ENCODE peak calls at places on chromosome 10, in eight cellular contexts. One of them, this sample, is unnamed. For H3K4me1, the result is how much of the 10 kb centered on the place peaks cover.

GRCh38 chr10:90718185-90718584 is 139.7 kb downstream of the HTR7 start:
- DNase-seq in heart right ventricle: no peak
- DNase-seq in CD8-positive, alpha-beta T cell: no peak
- DNase-seq in uterus: no peak
- DNase-seq in GM23248: peak
- DNase-seq in astrocyte: no peak
- DNase-seq in transverse colon: no peak
- DNase-seq in adipocyte: peak
- DNase-seq in this sample: no peak

GRCh38 chr10:31121797-31122586 is 90.3 kb upstream of the ZNF438 start:
- DNase-seq in heart right ventricle: no peak
- DNase-seq in CD8-positive, alpha-beta T cell: no peak
- DNase-seq in uterus: no peak
- DNase-seq in GM23248: peak
- DNase-seq in astrocyte: peak
- DNase-seq in transverse colon: no peak
- DNase-seq in adipocyte: peak
- DNase-seq in this sample: no peak

GRCh38 chr10:110069502-110069982 is 61.8 kb downstream of the ADD3 start:
- DNase-seq in heart right ventricle: no peak
- DNase-seq in CD8-positive, alpha-beta T cell: no peak
- DNase-seq in uterus: no peak
- DNase-seq in GM23248: no peak
- DNase-seq in astrocyte: peak
- DNase-seq in transverse colon: no peak
- DNase-seq in adipocyte: peak
- DNase-seq in this sample: no peak

GRCh38 chr10:11685787-11686218 is 56.4 kb upstream of the ECHDC3 start:
- DNase-seq in heart right ventricle: peak
- DNase-seq in CD8-positive, alpha-beta T cell: peak
- DNase-seq in uterus: peak
- DNase-seq in GM23248: peak
- DNase-seq in astrocyte: peak
- DNase-seq in transverse colon: peak
- DNase-seq in adipocyte: peak
- DNase-seq in this sample: peak

GRCh38 chr10:124916098-124916584 is 25.8 kb upstream of the ZRANB1 start:
- DNase-seq in heart right ventricle: no peak
- DNase-seq in CD8-positive, alpha-beta T cell: no peak
- DNase-seq in uterus: no peak
- DNase-seq in GM23248: peak
- DNase-seq in astrocyte: no peak
- DNase-seq in transverse colon: no peak
- DNase-seq in adipocyte: peak
- DNase-seq in this sample: no peak

GRCh38 chr10:59432207-59432900 is 70.0 kb upstream of the FAM13C start:
- DNase-seq in heart right ventricle: no peak
- DNase-seq in CD8-positive, alpha-beta T cell: no peak
- DNase-seq in uterus: no peak
- DNase-seq in GM23248: peak
- DNase-seq in astrocyte: peak
- DNase-seq in transverse colon: no peak
- DNase-seq in adipocyte: no peak
- DNase-seq in this sample: no peak

GRCh38 chr10:97332586-97333350 is 1.8 kb downstream of the FRAT2 start:
- DNase-seq in heart right ventricle: peak
- DNase-seq in CD8-positive, alpha-beta T cell: no peak
- DNase-seq in uterus: peak
- DNase-seq in GM23248: peak
- DNase-seq in astrocyte: peak
- DNase-seq in transverse colon: peak
- DNase-seq in adipocyte: peak
- DNase-seq in this sample: no peak

GRCh38 chr10:97466755-97467154 is 20.8 kb downstream of the ZDHHC16 start:
- DNase-seq in heart right ventricle: no peak
- DNase-seq in CD8-positive, alpha-beta T cell: no peak
- DNase-seq in uterus: no peak
- DNase-seq in GM23248: no peak
- DNase-seq in astrocyte: peak
- DNase-seq in transverse colon: no peak
- DNase-seq in adipocyte: no peak
- DNase-seq in this sample: no peak

GRCh38 chr10:1044146-1044545 is 4.8 kb downstream of the IDI1 start:
- DNase-seq in heart right ventricle: no peak
- DNase-seq in CD8-positive, alpha-beta T cell: no peak
- DNase-seq in uterus: no peak
- DNase-seq in GM23248: no peak
- DNase-seq in astrocyte: no peak
- DNase-seq in transverse colon: no peak
- DNase-seq in adipocyte: no peak
- DNase-seq in this sample: no peak
- H3K4me3 ChIP-seq in heart right ventricle: no peak
- H3K4me3 ChIP-seq in CD8-positive, alpha-beta T cell: peak
- H3K4me3 ChIP-seq in uterus: no peak
- H3K4me3 ChIP-seq in GM23248: no peak
- H3K4me3 ChIP-seq in astrocyte: no peak
- H3K4me3 ChIP-seq in transverse colon: no peak
- H3K4me3 ChIP-seq in adipocyte: peak
- H3K4me3 ChIP-seq in this sample: peak

DNA sequence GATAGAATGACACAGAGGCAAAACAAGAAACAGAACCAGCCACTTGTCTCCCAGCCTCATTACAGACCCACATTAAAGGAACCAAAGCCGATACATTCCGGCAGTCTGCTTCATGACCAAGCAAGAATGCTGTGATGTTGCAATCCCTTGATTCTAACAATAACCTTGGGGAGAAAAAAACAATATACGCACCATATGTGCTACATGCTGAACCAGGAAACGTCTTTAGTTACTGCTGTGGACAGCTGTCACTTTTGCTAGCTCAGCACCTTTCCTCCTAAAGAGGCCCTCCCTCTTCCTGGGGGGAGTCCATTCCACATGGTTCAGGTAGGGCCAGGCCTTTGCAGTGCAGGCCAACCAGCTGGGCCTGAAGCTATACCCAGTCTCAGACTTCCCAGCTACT is 79.1 kb downstream of the PRTFDC1 start:
- DNase-seq in heart right ventricle: no peak
- DNase-seq in CD8-positive, alpha-beta T cell: no peak
- DNase-seq in uterus: peak
- DNase-seq in GM23248: peak
- DNase-seq in astrocyte: peak
- DNase-seq in transverse colon: no peak
- DNase-seq in adipocyte: peak
- DNase-seq in this sample: no peak
- H3K4me1 ChIP-seq in heart right ventricle: under half
- H3K4me1 ChIP-seq in CD8-positive, alpha-beta T cell: under half
- H3K4me1 ChIP-seq in uterus: under half
- H3K4me1 ChIP-seq in GM23248: under half
- H3K4me1 ChIP-seq in astrocyte: under half
- H3K4me1 ChIP-seq in transverse colon: under half
- H3K4me1 ChIP-seq in adipocyte: under half
- H3K4me1 ChIP-seq in this sample: under half

DNA sequence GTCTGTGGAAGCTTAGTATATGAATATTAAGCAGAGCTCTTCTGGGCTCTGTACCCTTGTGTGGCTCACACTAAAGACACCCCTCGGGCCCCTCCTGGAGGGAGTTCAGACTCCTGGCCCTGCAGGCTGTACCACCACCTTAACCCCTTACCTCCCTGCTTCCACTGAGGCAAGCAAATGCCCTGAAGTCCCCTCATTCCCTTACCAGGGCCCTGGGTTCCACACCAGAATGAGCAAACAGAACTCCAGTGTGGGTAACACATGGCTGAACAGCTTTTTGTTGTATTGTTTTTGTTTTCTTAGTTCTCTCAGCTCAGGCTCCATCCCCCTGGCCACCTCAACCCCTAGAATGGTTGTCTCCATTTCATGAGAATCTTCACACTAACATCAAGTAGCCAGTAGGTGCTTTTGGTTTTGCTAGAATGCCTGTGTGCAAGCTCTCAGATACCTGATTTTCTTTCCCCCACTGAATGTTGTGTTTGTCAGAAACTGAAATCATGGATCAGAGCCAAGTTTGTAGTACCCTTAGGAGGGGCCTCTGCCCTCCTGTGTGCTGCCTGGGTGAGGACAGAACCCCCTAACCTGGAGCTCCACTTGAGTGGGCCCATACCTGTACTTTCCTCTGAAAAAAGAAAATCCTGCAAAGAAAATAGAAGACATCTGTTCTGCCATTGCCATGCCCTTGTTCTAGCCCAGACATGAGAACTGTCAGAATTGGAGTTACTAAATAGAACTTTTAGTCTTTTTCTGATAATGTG is 2.8 kb upstream of the WAPL start:
- DNase-seq in heart right ventricle: no peak
- DNase-seq in CD8-positive, alpha-beta T cell: no peak
- DNase-seq in uterus: no peak
- DNase-seq in GM23248: no peak
- DNase-seq in astrocyte: no peak
- DNase-seq in transverse colon: no peak
- DNase-seq in adipocyte: no peak
- DNase-seq in this sample: no peak
- H3K4me3 ChIP-seq in heart right ventricle: no peak
- H3K4me3 ChIP-seq in CD8-positive, alpha-beta T cell: no peak
- H3K4me3 ChIP-seq in uterus: no peak
- H3K4me3 ChIP-seq in GM23248: no peak
- H3K4me3 ChIP-seq in astrocyte: no peak
- H3K4me3 ChIP-seq in transverse colon: no peak
- H3K4me3 ChIP-seq in adipocyte: no peak
- H3K4me3 ChIP-seq in this sample: no peak

DNA sequence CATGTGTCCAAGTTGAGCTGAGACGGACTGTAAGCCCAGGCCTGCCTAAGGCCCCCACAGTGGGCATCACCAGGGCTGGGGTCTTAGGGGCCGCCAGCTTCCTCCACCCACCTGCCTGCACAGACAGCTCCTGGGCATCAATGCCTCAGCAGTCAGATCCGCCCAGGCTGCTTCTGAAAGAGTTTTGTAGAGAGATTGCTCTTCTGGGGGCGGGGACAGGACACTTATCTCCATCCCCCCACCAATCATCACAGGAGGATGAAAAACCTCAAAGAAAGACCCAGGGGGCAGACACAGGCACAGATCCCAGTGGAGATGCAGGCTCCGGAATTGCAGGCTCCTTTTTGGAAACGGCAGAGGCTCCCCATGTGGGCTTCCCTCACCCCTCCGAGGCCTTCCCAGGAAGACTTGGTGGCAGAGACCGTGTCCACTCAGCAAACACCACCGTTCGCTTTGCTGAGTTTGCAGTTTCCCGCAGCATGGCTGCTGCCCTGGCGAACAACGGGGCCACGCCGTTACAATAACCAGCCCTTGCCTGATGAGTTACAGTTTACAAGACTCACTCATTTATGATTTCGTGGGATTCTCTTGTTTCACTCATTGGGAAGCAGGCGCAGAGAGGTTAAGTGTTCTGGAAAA is 96.4 kb downstream of the MKI67 start:
- DNase-seq in heart right ventricle: no peak
- DNase-seq in CD8-positive, alpha-beta T cell: no peak
- DNase-seq in uterus: no peak
- DNase-seq in GM23248: no peak
- DNase-seq in astrocyte: no peak
- DNase-seq in transverse colon: no peak
- DNase-seq in adipocyte: no peak
- DNase-seq in this sample: no peak
- H3K4me1 ChIP-seq in heart right ventricle: under half
- H3K4me1 ChIP-seq in CD8-positive, alpha-beta T cell: under half
- H3K4me1 ChIP-seq in uterus: under half
- H3K4me1 ChIP-seq in GM23248: under half
- H3K4me1 ChIP-seq in astrocyte: under half
- H3K4me1 ChIP-seq in transverse colon: under half
- H3K4me1 ChIP-seq in adipocyte: under half
- H3K4me1 ChIP-seq in this sample: under half

GRCh38 chr10:101223274-101224059 is 5.8 kb downstream of the LBX1 start:
- DNase-seq in heart right ventricle: no peak
- DNase-seq in CD8-positive, alpha-beta T cell: no peak
- DNase-seq in uterus: no peak
- DNase-seq in GM23248: peak
- DNase-seq in astrocyte: no peak
- DNase-seq in transverse colon: no peak
- DNase-seq in adipocyte: no peak
- DNase-seq in this sample: no peak
- H3K4me3 ChIP-seq in heart right ventricle: peak
- H3K4me3 ChIP-seq in CD8-positive, alpha-beta T cell: no peak
- H3K4me3 ChIP-seq in uterus: peak
- H3K4me3 ChIP-seq in GM23248: no peak
- H3K4me3 ChIP-seq in astrocyte: peak
- H3K4me3 ChIP-seq in transverse colon: no peak
- H3K4me3 ChIP-seq in adipocyte: peak
- H3K4me3 ChIP-seq in this sample: peak

DNA sequence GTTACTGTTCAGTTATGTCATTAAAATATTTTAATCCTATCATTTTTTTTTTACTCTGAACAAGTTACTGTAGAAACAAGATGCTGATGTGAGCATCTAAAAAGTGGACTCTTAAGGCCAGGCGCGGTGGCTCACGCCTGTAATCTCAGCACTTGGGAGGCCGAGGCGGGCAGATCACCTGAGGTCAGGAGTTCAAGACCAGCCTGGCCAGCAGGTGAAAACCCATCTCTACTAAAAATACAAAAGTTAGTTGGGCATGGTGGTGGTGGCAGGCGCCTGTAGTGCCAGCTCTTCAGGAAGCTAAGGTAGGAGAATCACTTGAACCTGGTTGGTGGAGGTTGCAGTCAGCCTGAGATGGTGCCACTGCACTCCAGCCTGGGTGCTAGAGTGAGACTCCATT is 2.9 kb downstream of the WAC start:
- DNase-seq in heart right ventricle: no peak
- DNase-seq in CD8-positive, alpha-beta T cell: no peak
- DNase-seq in uterus: no peak
- DNase-seq in GM23248: no peak
- DNase-seq in astrocyte: no peak
- DNase-seq in transverse colon: no peak
- DNase-seq in adipocyte: no peak
- DNase-seq in this sample: no peak
- H3K4me1 ChIP-seq in heart right ventricle: half or more
- H3K4me1 ChIP-seq in CD8-positive, alpha-beta T cell: half or more
- H3K4me1 ChIP-seq in uterus: under half
- H3K4me1 ChIP-seq in GM23248: under half
- H3K4me1 ChIP-seq in astrocyte: under half
- H3K4me1 ChIP-seq in transverse colon: under half
- H3K4me1 ChIP-seq in adipocyte: under half
- H3K4me1 ChIP-seq in this sample: half or more

DNA sequence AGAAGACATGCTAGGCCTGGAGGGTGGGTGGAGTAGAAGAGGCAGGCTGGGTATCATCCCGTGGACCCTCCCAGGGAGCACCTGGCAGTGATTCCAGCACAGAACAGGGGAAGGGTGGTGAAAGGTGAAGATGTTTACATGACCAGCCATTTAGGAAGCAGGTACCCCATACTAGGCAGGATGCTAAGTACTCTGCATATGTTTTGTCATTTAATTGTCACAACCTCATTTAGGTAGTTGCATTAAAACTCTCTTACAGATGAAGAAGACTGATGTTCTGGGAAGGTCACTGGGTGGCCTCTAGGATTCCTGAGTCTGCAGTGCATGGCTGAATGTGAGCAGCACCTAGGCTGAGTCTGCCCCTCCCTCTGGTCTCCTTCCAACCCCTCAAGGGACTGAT is 15.2 kb downstream of the ITPRIP start:
- DNase-seq in heart right ventricle: no peak
- DNase-seq in CD8-positive, alpha-beta T cell: no peak
- DNase-seq in uterus: no peak
- DNase-seq in GM23248: no peak
- DNase-seq in astrocyte: no peak
- DNase-seq in transverse colon: no peak
- DNase-seq in adipocyte: no peak
- DNase-seq in this sample: peak
- H3K4me3 ChIP-seq in heart right ventricle: no peak
- H3K4me3 ChIP-seq in CD8-positive, alpha-beta T cell: no peak
- H3K4me3 ChIP-seq in uterus: no peak
- H3K4me3 ChIP-seq in GM23248: no peak
- H3K4me3 ChIP-seq in astrocyte: no peak
- H3K4me3 ChIP-seq in transverse colon: no peak
- H3K4me3 ChIP-seq in adipocyte: no peak
- H3K4me3 ChIP-seq in this sample: no peak

This sample was measured in spleen.